ENCODE peak calls at places on chromosomes 11 and 22, in six cellular contexts. Y is cardiac fibroblast, I is kidney epithelial cell, D is NCI-H460, R is NCI-H345, G is fibroblast of lung. O is an unnamed sample.

GRCh38 chr22:25488244-25489020 is 76.0 kb upstream of the GRK3 start:
- DNase-seq in Y (peak; percentile 85), R (peak; percentile 59), G (peak; percentile 88), D (peak; percentile 17), I (peak; percentile 86), O (peak; percentile 83)

GRCh38 chr11:10878408-10879214 is 20.8 kb upstream of the ZBED5 start:
- DNase-seq in I (no peak), R (peak; percentile 24), D (peak; percentile 35), Y (peak; percentile 88), G (peak; percentile 58), O (peak; percentile 23)

GRCh38 chr22:36725366-36726006 is 21.9 kb upstream of the CACNG2 start:
- DNase-seq in D (no peak), Y (no peak), I (no peak), G (peak; percentile 1), R (no peak), O (no peak)

GRCh38 chr11:36292311-36292722 is 3.1 kb upstream of the COMMD9 start:
- DNase-seq in D (peak; percentile 51), I (no peak), G (peak; percentile 31), Y (peak; percentile 63), R (peak; percentile 17), O (no peak)

GRCh38 chr11:45089251-45089650 is 57.2 kb upstream of the PRDM11 start:
- DNase-seq in R (no peak), Y (peak; percentile 98), G (peak; percentile 99), D (no peak), I (no peak), O (no peak)

GRCh38 chr22:23064381-23065068 is 5.8 kb upstream of the GNAZ start:
- DNase-seq in D (no peak), I (no peak), Y (no peak), R (no peak), G (no peak), O (no peak)

GRCh38 chr11:27605422-27605821 is 94.8 kb downstream of the BDNF start:
- DNase-seq in G (no peak), R (no peak), I (no peak), Y (no peak), D (no peak), O (no peak)

GRCh38 chr22:49827853-49828598 is at the start of gene BRD1:
- DNase-seq in Y (peak; percentile 73), G (peak; percentile 69), R (peak; percentile 49), I (no peak), D (peak; percentile 38), O (no peak)

GRCh38 chr22:30701872-30702271 is 7.2 kb downstream of the OSBP2 start:
- DNase-seq in R (no peak), Y (no peak), G (peak; percentile 66), I (no peak), D (no peak), O (no peak)

GRCh38 chr11:130897262-130898182 is 18.8 kb downstream of the SNX19 start:
- DNase-seq in Y (peak; percentile 97), I (peak; percentile 47), G (peak; percentile 99), D (peak; percentile 90), R (no peak), O (peak; percentile 92)

GRCh38 chr11:83292709-83293435 is 6.7 kb upstream of the CCDC90B start:
- DNase-seq in Y (peak; percentile 78), G (peak; percentile 66), R (peak; percentile 56), I (peak; percentile 16), D (peak; percentile 52), O (peak; percentile 19)

GRCh38 chr11:26247340-26247739 is 84.6 kb upstream of the ANO3 start:
- DNase-seq in G (peak; percentile 75), R (no peak), D (no peak), Y (peak; percentile 41), I (no peak), O (no peak)

GRCh38 chr11:97738751-97739150 is 1282.0 kb upstream of the CNTN5 start:
- DNase-seq in G (no peak), D (no peak), R (no peak), I (no peak), Y (peak; percentile 47), O (no peak)

GRCh38 chr22:46085831-46086576 is 64.3 kb upstream of the PPARA start:
- DNase-seq in I (no peak), Y (peak; percentile 69), R (no peak), G (peak; percentile 86), D (peak; percentile 80), O (no peak)

GRCh38 chr11:68312780-68313573 is 586 bp downstream of the LRP5 start:
- DNase-seq in Y (no peak), D (no peak), R (no peak), I (no peak), G (peak; percentile 27), O (no peak)

GRCh38 chr22:23215294-23216204 is 35.2 kb downstream of the BCR start:
- DNase-seq in D (no peak), I (no peak), R (no peak), G (peak; percentile 57), Y (peak; percentile 38), O (no peak)

GRCh38 chr11:61545921-61546320 is 35.0 kb downstream of the SYT7 start:
- DNase-seq in I (no peak), G (no peak), D (no peak), R (no peak), Y (no peak), O (no peak)

GRCh38 chr22:23691748-23692423 is 1.1 kb downstream of the RGL4 start:
- DNase-seq in Y (no peak), G (no peak), D (no peak), R (no peak), I (no peak), O (no peak)

GRCh38 chr11:83523676-83524075 is 237.5 kb upstream of the CCDC90B start:
- DNase-seq in I (no peak), Y (no peak), R (no peak), G (no peak), D (no peak), O (no peak)

GRCh38 chr11:59261150-59261549 is 48.4 kb upstream of the MPEG1 start:
- DNase-seq in D (no peak), I (no peak), G (no peak), R (peak; percentile 84), Y (no peak), O (no peak)

GRCh38 chr22:18070041-18070440 is 7.7 kb upstream of the PEX26 start:
- DNase-seq in I (no peak), R (no peak), G (no peak), Y (no peak), D (no peak), O (no peak)

GRCh38 chr11:85835263-85835662 is 19.9 kb upstream of the CCDC83 start:
- DNase-seq in D (no peak), Y (no peak), G (no peak), I (no peak), R (no peak), O (no peak)

GRCh38 chr11:1303196-1303821 is 6.1 kb downstream of the TOLLIP start:
- DNase-seq in R (no peak), Y (no peak), I (no peak), D (peak; percentile 24), G (peak; percentile 26), O (no peak)

GRCh38 chr11:93485983-93486382 is 57.2 kb downstream of the SMCO4 start:
- DNase-seq in Y (no peak), I (no peak), G (no peak), D (no peak), R (no peak), O (no peak)

GRCh38 chr11:70241709-70242108 is 28.8 kb upstream of the PPFIA1 start:
- DNase-seq in R (no peak), I (no peak), D (no peak), Y (no peak), G (no peak), O (no peak)

GRCh38 chr22:43566021-43566420 is 154.2 kb downstream of the MPPED1 start:
- DNase-seq in R (no peak), Y (no peak), D (no peak), G (peak; percentile 2), I (no peak), O (no peak)

GRCh38 chr11:17601206-17602075 is 54.4 kb downstream of the OTOG start:
- DNase-seq in G (peak; percentile 1), R (no peak), D (no peak), Y (no peak), I (no peak), O (no peak)